ENCODE peak calls at places on chromosomes 5 and 9, in five cellular contexts. F is CD4-positive, alpha-beta T cell; U is hippocampal formation; G is activated B cell treated with CpG ODN at 0.5 μM for 24 hours; A is ACHN. Z is an unnamed sample.

GRCh38 chr9:124724415-124725067 is 46.6 kb downstream of the NR6A1 start:
- DNase-seq in F (no peak), U (no peak), G (no peak), A (no peak), Z (peak)

GRCh38 chr9:126953089-126953809 is 38.7 kb downstream of the RALGPS1 start:
- DNase-seq in F (no peak), U (no peak), G (no peak), A (no peak), Z (no peak)

GRCh38 chr9:124834586-124834985 is 18.7 kb upstream of the WDR38 start:
- DNase-seq in F (no peak), U (no peak), G (no peak), A (no peak), Z (no peak)

GRCh38 chr5:108303611-108304010 is 78.3 kb downstream of the FBXL17 start:
- DNase-seq in F (no peak), U (no peak), G (no peak), A (no peak), Z (no peak)

GRCh38 chr5:38367966-38368365 is 109.6 kb downstream of the EGFLAM start:
- DNase-seq in F (no peak), U (no peak), G (no peak), A (no peak), Z (no peak)

GRCh38 chr9:84139296-84140100 is 158.9 kb downstream of the RMI1 start:
- DNase-seq in F (no peak), U (peak), G (no peak), A (no peak), Z (peak)

GRCh38 chr5:80481019-80481893 is 6.6 kb upstream of the FAM151B start:
- DNase-seq in F (no peak), U (peak), G (no peak), A (peak), Z (peak)

GRCh38 chr5:176382721-176383120 is 5.7 kb downstream of the NOP16 start:
- DNase-seq in F (no peak), U (no peak), G (no peak), A (no peak), Z (no peak)

GRCh38 chr5:6201626-6202025 is 176.7 kb downstream of the MED10 start:
- DNase-seq in F (no peak), U (no peak), G (no peak), A (no peak), Z (no peak)

GRCh38 chr9:76720245-76720644 is 44.0 kb upstream of the PCA3 start:
- DNase-seq in F (no peak), U (no peak), G (no peak), A (no peak), Z (no peak)

GRCh38 chr5:96934291-96934694 is 1.6 kb upstream of the LNPEP start:
- DNase-seq in F (no peak), U (no peak), G (no peak), A (peak), Z (no peak)